ENCODE peak calls at places on chromosomes 7 and 10, in nine cellular contexts. N is cardiac muscle cell, V is AG09309, O is endothelial cell of umbilical vein, B is brain microvascular endothelial cell, A is adrenal gland, M is AG10803, R is IMR-90, L is ascending aorta. U is an unnamed sample.

GRCh38 chr10:12703813-12704212 is 297.7 kb downstream of the CCDC3 start:
- DNase-seq in N (no peak), V (no peak), O (peak), B (peak), A (no peak), M (peak), R (peak), L (no peak), U (no peak)

GRCh38 chr10:91672021-91672608 is 39.2 kb upstream of the PPP1R3C start:
- DNase-seq in N (peak), V (no peak), O (peak), B (peak), A (no peak), M (peak), R (peak), L (no peak), U (no peak)

GRCh38 chr10:100744980-100745881 is at the start of gene PAX2:
- DNase-seq in N (no peak), V (no peak), O (no peak), B (no peak), A (peak), M (no peak), R (no peak), L (no peak), U (no peak)

GRCh38 chr10:5948999-5949759 is 28.2 kb downstream of the IL15RA start:
- DNase-seq in N (peak), V (no peak), O (peak), B (peak), A (peak), M (peak), R (peak), L (peak), U (peak)

GRCh38 chr7:146982482-146982881 is 865.9 kb downstream of the CNTNAP2 start:
- DNase-seq in N (no peak), V (no peak), O (no peak), B (no peak), A (no peak), M (no peak), R (no peak), L (no peak), U (no peak)

GRCh38 chr10:14782691-14783363 is 8.1 kb upstream of the FAM107B start:
- DNase-seq in N (no peak), V (no peak), O (peak), B (peak), A (peak), M (no peak), R (no peak), L (no peak), U (peak)

GRCh38 chr7:25009271-25009670 is 29.3 kb upstream of the OSBPL3 start:
- DNase-seq in N (no peak), V (peak), O (no peak), B (peak), A (no peak), M (peak), R (peak), L (no peak), U (no peak)

GRCh38 chr7:2016021-2016631 is 216.6 kb downstream of the MAD1L1 start:
- DNase-seq in N (no peak), V (no peak), O (no peak), B (no peak), A (peak), M (no peak), R (no peak), L (peak), U (peak)

GRCh38 chr10:32446701-32447406 is 914 bp downstream of the CCDC7 start:
- DNase-seq in N (no peak), V (no peak), O (peak), B (no peak), A (peak), M (peak), R (peak), L (no peak), U (no peak)

GRCh38 chr7:101419831-101420230 is 57.2 kb downstream of the COL26A1 start:
- DNase-seq in N (no peak), V (no peak), O (no peak), B (no peak), A (no peak), M (no peak), R (no peak), L (no peak), U (no peak)

GRCh38 chr7:106862317-106863183 is 2.5 kb upstream of the PIK3CG start:
- DNase-seq in N (no peak), V (peak), O (no peak), B (no peak), A (no peak), M (peak), R (peak), L (no peak), U (no peak)

GRCh38 chr10:6840766-6841165 is 260.7 kb upstream of the PRKCQ start:
- DNase-seq in N (no peak), V (peak), O (no peak), B (no peak), A (no peak), M (peak), R (peak), L (no peak), U (no peak)

GRCh38 chr10:130018253-130018652 is 54.2 kb upstream of the EBF3 start:
- DNase-seq in N (no peak), V (peak), O (no peak), B (peak), A (no peak), M (peak), R (peak), L (no peak), U (no peak)

GRCh38 chr7:151094675-151095074 is 8.4 kb downstream of the AGAP3 start:
- DNase-seq in N (no peak), V (no peak), O (no peak), B (no peak), A (no peak), M (peak), R (no peak), L (no peak), U (no peak)

GRCh38 chr10:55232553-55232952 is 431.5 kb upstream of the PCDH15 start:
- DNase-seq in N (no peak), V (no peak), O (no peak), B (no peak), A (no peak), M (no peak), R (no peak), L (no peak), U (no peak)

GRCh38 chr7:1642291-1642728 is 27.8 kb upstream of the ELFN1 start:
- DNase-seq in N (no peak), V (no peak), O (no peak), B (no peak), A (no peak), M (no peak), R (no peak), L (no peak), U (no peak)

GRCh38 chr7:47493971-47494370 is 87.9 kb downstream of the TNS3 start:
- DNase-seq in N (no peak), V (no peak), O (no peak), B (no peak), A (no peak), M (no peak), R (no peak), L (no peak), U (no peak)

GRCh38 chr7:95342642-95343252 is 18.4 kb upstream of the PON1 start:
- DNase-seq in N (no peak), V (no peak), O (no peak), B (no peak), A (no peak), M (no peak), R (no peak), L (no peak), U (no peak)
- TF ChIP-seq CTCF in N (peak), V (no peak), O (no peak), B (peak), A (no peak), M (no peak), R (no peak), L (no peak), U (no peak)

GRCh38 chr10:308572-309085 is 173.4 kb downstream of the ZMYND11 start:
- DNase-seq in N (no peak), V (no peak), O (no peak), B (no peak), A (peak), M (no peak), R (no peak), L (no peak), U (peak)
- H3K4me3 ChIP-seq in N (no peak), V (no peak), O (no peak), B (no peak), A (no peak), M (no peak), R (no peak), L (no peak), U (no peak)

GRCh38 chr10:35480150-35480549 is 125.0 kb upstream of the GJD4 start:
- DNase-seq in N (no peak), V (no peak), O (no peak), B (no peak), A (no peak), M (no peak), R (no peak), L (no peak), U (no peak)
- TF ChIP-seq CTCF in N (no peak), V (peak), O (no peak), B (peak), A (no peak), M (no peak), R (no peak), L (no peak), U (no peak)

GRCh38 chr10:61669161-61669755 is 6.5 kb downstream of the CABCOCO1 start:
- DNase-seq in N (no peak), V (no peak), O (no peak), B (no peak), A (no peak), M (no peak), R (peak), L (no peak), U (no peak)

GRCh38 chr10:61662794-61663259 is at the start of gene CABCOCO1:
- DNase-seq in N (peak), V (no peak), O (peak), B (peak), A (peak), M (peak), R (peak), L (peak), U (peak)

GRCh38 chr10:61664985-61665384 is 2.3 kb downstream of the CABCOCO1 start:
- DNase-seq in N (no peak), V (no peak), O (no peak), B (no peak), A (no peak), M (no peak), R (no peak), L (no peak), U (no peak)

GRCh38 chr10:61663466-61663865 is 737 bp downstream of the CABCOCO1 start:
- DNase-seq in N (no peak), V (no peak), O (peak), B (no peak), A (no peak), M (no peak), R (no peak), L (no peak), U (no peak)
- H3K4me3 ChIP-seq in N (peak), V (no peak), O (no peak), B (peak), A (no peak), M (peak), R (no peak), L (peak), U (peak)

GRCh38 chr7:87564290-87564963 is 36.3 kb downstream of the ABCB1 start:
- DNase-seq in N (peak), V (no peak), O (peak), B (no peak), A (peak), M (no peak), R (no peak), L (no peak), U (peak)
- TF ChIP-seq CTCF in N (peak), V (peak), O (peak), B (peak), A (peak), M (peak), R (no peak), L (no peak), U (peak)

U was measured in right lobe of liver.